ENCODE peak calls at places on chromosome 2, in six cellular contexts. One of them, this sample, is unnamed. For H3K36me3, the result is how much of the 10 kb centered on the place peaks cover.

GRCh38 chr2:46999857-47000678 is 84.5 kb upstream of the MCFD2 start:
- DNase-seq in tibial artery: no peak
- DNase-seq in IMR-90: no peak
- DNase-seq in endothelial cell of umbilical vein: no peak
- DNase-seq in upper lobe of right lung: no peak
- DNase-seq in left ventricle myocardium inferior: no peak
- DNase-seq in this sample: no peak

GRCh38 chr2:234632527-234633391 is 135.9 kb upstream of the ARL4C start:
- DNase-seq in tibial artery: no peak
- DNase-seq in IMR-90: peak
- DNase-seq in endothelial cell of umbilical vein: no peak
- DNase-seq in upper lobe of right lung: no peak
- DNase-seq in left ventricle myocardium inferior: no peak
- DNase-seq in this sample: no peak

GRCh38 chr2:18518116-18519111 is 42.0 kb downstream of the RDH14 start:
- DNase-seq in tibial artery: no peak
- DNase-seq in IMR-90: peak
- DNase-seq in endothelial cell of umbilical vein: no peak
- DNase-seq in upper lobe of right lung: no peak
- DNase-seq in left ventricle myocardium inferior: no peak
- DNase-seq in this sample: no peak

GRCh38 chr2:197835293-197835692 is 30.9 kb downstream of the PLCL1 start:
- DNase-seq in tibial artery: no peak
- DNase-seq in IMR-90: no peak
- DNase-seq in endothelial cell of umbilical vein: no peak
- DNase-seq in upper lobe of right lung: no peak
- DNase-seq in left ventricle myocardium inferior: no peak
- DNase-seq in this sample: no peak

GRCh38 chr2:14601070-14601770 is 31.3 kb upstream of the LRATD1 start:
- DNase-seq in tibial artery: no peak
- DNase-seq in IMR-90: no peak
- DNase-seq in endothelial cell of umbilical vein: no peak
- DNase-seq in upper lobe of right lung: no peak
- DNase-seq in left ventricle myocardium inferior: no peak
- DNase-seq in this sample: no peak

GRCh38 chr2:58762176-58762781 is 521.2 kb upstream of the FANCL start:
- DNase-seq in tibial artery: no peak
- DNase-seq in IMR-90: peak
- DNase-seq in endothelial cell of umbilical vein: peak
- DNase-seq in upper lobe of right lung: peak
- DNase-seq in left ventricle myocardium inferior: peak
- DNase-seq in this sample: peak

GRCh38 chr2:23925702-23926288 is 1.1 kb downstream of the ATAD2B start:
- DNase-seq in tibial artery: peak
- DNase-seq in IMR-90: peak
- DNase-seq in endothelial cell of umbilical vein: peak
- DNase-seq in upper lobe of right lung: no peak
- DNase-seq in left ventricle myocardium inferior: peak
- DNase-seq in this sample: peak

GRCh38 chr2:196468394-196468793 is 171.1 kb upstream of the CCDC150 start:
- DNase-seq in tibial artery: no peak
- DNase-seq in IMR-90: no peak
- DNase-seq in endothelial cell of umbilical vein: no peak
- DNase-seq in upper lobe of right lung: no peak
- DNase-seq in left ventricle myocardium inferior: no peak
- DNase-seq in this sample: no peak

GRCh38 chr2:157291018-157291417 is 33.5 kb downstream of the GALNT5 start:
- DNase-seq in tibial artery: no peak
- DNase-seq in IMR-90: peak
- DNase-seq in endothelial cell of umbilical vein: no peak
- DNase-seq in upper lobe of right lung: no peak
- DNase-seq in left ventricle myocardium inferior: no peak
- DNase-seq in this sample: no peak

GRCh38 chr2:189782221-189782671 is 1.9 kb downstream of the ORMDL1 start:
- DNase-seq in tibial artery: no peak
- DNase-seq in IMR-90: peak
- DNase-seq in endothelial cell of umbilical vein: no peak
- DNase-seq in upper lobe of right lung: no peak
- DNase-seq in left ventricle myocardium inferior: no peak
- DNase-seq in this sample: no peak

GRCh38 chr2:164142755-164143154 is 406.9 kb upstream of the FIGN start:
- DNase-seq in tibial artery: no peak
- DNase-seq in IMR-90: no peak
- DNase-seq in endothelial cell of umbilical vein: no peak
- DNase-seq in upper lobe of right lung: no peak
- DNase-seq in left ventricle myocardium inferior: no peak
- DNase-seq in this sample: no peak

GRCh38 chr2:221943078-221943810 is 355.6 kb downstream of the PAX3 start:
- DNase-seq in tibial artery: peak
- DNase-seq in IMR-90: peak
- DNase-seq in endothelial cell of umbilical vein: peak
- DNase-seq in upper lobe of right lung: no peak
- DNase-seq in left ventricle myocardium inferior: no peak
- DNase-seq in this sample: no peak

GRCh38 chr2:216691210-216691741 is 4.1 kb downstream of the IGFBP5 start:
- DNase-seq in tibial artery: peak
- DNase-seq in IMR-90: peak
- DNase-seq in endothelial cell of umbilical vein: no peak
- DNase-seq in upper lobe of right lung: peak
- DNase-seq in left ventricle myocardium inferior: peak
- DNase-seq in this sample: peak

DNA sequence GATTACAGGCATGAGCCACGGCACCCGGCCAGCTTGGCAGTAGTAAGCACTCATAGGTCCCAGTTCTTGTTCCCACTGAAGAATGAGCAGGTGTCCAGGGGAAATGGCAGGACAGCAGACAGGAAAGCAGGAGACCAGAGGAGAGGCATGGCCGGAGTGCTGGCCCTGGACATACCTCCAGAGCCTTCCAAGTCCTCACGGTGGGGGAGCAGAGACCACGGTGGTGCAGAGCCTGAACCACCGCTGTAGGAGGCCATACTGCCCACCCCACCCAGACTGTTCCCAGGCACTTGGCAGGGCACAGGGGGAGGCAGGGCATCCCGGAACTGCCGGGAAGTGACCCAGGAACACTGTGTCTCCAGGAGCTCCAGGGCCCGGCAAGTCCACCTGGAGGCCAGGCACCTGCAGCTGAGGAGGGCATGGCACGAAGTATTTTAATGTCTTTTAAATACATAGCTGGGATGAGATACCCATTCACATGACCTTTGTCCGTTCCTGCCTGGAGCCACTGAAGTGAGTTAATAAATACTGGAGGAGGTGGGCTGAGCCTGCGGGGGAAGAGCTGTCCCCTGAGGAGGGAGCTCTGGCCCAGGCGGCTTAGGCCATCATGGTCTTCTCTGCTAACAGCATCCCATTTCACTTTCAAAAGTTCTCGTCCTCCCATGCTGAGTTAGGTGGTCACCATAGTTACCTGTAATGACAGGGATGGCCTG is 49.7 kb upstream of the TFCP2L1 start:
- DNase-seq in tibial artery: peak
- DNase-seq in IMR-90: no peak
- DNase-seq in endothelial cell of umbilical vein: no peak
- DNase-seq in upper lobe of right lung: no peak
- DNase-seq in left ventricle myocardium inferior: no peak
- DNase-seq in this sample: no peak
- TF ChIP-seq CTCF in tibial artery: no peak
- TF ChIP-seq CTCF in IMR-90: no peak
- TF ChIP-seq CTCF in endothelial cell of umbilical vein: no peak
- TF ChIP-seq CTCF in upper lobe of right lung: no peak
- TF ChIP-seq CTCF in left ventricle myocardium inferior: no peak
- TF ChIP-seq CTCF in this sample: no peak

GRCh38 chr2:11213090-11213638 is 57.9 kb downstream of the SLC66A3 start:
- DNase-seq in tibial artery: no peak
- DNase-seq in IMR-90: peak
- DNase-seq in endothelial cell of umbilical vein: no peak
- DNase-seq in upper lobe of right lung: no peak
- DNase-seq in left ventricle myocardium inferior: no peak
- DNase-seq in this sample: no peak

GRCh38 chr2:11214770-11215169 is 59.5 kb downstream of the SLC66A3 start:
- DNase-seq in tibial artery: no peak
- DNase-seq in IMR-90: no peak
- DNase-seq in endothelial cell of umbilical vein: no peak
- DNase-seq in upper lobe of right lung: no peak
- DNase-seq in left ventricle myocardium inferior: no peak
- DNase-seq in this sample: no peak

GRCh38 chr2:11215407-11215806 is 60.1 kb downstream of the SLC66A3 start:
- DNase-seq in tibial artery: no peak
- DNase-seq in IMR-90: no peak
- DNase-seq in endothelial cell of umbilical vein: no peak
- DNase-seq in upper lobe of right lung: no peak
- DNase-seq in left ventricle myocardium inferior: no peak
- DNase-seq in this sample: no peak

GRCh38 chr2:11212645-11213044 is 57.4 kb downstream of the SLC66A3 start:
- DNase-seq in tibial artery: no peak
- DNase-seq in IMR-90: no peak
- DNase-seq in endothelial cell of umbilical vein: no peak
- DNase-seq in upper lobe of right lung: no peak
- DNase-seq in left ventricle myocardium inferior: no peak
- DNase-seq in this sample: no peak

GRCh38 chr2:11213975-11214374 is 58.7 kb downstream of the SLC66A3 start:
- DNase-seq in tibial artery: no peak
- DNase-seq in IMR-90: no peak
- DNase-seq in endothelial cell of umbilical vein: no peak
- DNase-seq in upper lobe of right lung: no peak
- DNase-seq in left ventricle myocardium inferior: no peak
- DNase-seq in this sample: no peak
- H3K36me3 ChIP-seq in tibial artery: half or more
- H3K36me3 ChIP-seq in IMR-90: under half
- H3K36me3 ChIP-seq in endothelial cell of umbilical vein: under half
- H3K36me3 ChIP-seq in upper lobe of right lung: half or more
- H3K36me3 ChIP-seq in left ventricle myocardium inferior: half or more
- H3K36me3 ChIP-seq in this sample: half or more

GRCh38 chr2:121532894-121533293 is 2.2 kb downstream of the RNU4ATAC start:
- DNase-seq in tibial artery: no peak
- DNase-seq in IMR-90: peak
- DNase-seq in endothelial cell of umbilical vein: no peak
- DNase-seq in upper lobe of right lung: no peak
- DNase-seq in left ventricle myocardium inferior: no peak
- DNase-seq in this sample: no peak

GRCh38 chr2:121529439-121530209 is 1.1 kb upstream of the RNU4ATAC start:
- DNase-seq in tibial artery: peak
- DNase-seq in IMR-90: peak
- DNase-seq in endothelial cell of umbilical vein: no peak
- DNase-seq in upper lobe of right lung: no peak
- DNase-seq in left ventricle myocardium inferior: peak
- DNase-seq in this sample: peak

GRCh38 chr2:121530210-121530562 is 494 bp upstream of the RNU4ATAC start:
- DNase-seq in tibial artery: peak
- DNase-seq in IMR-90: peak
- DNase-seq in endothelial cell of umbilical vein: peak
- DNase-seq in upper lobe of right lung: peak
- DNase-seq in left ventricle myocardium inferior: peak
- DNase-seq in this sample: peak

GRCh38 chr2:121532347-121532766 is 1.7 kb downstream of the RNU4ATAC start:
- DNase-seq in tibial artery: no peak
- DNase-seq in IMR-90: peak
- DNase-seq in endothelial cell of umbilical vein: peak
- DNase-seq in upper lobe of right lung: no peak
- DNase-seq in left ventricle myocardium inferior: no peak
- DNase-seq in this sample: no peak

DNA sequence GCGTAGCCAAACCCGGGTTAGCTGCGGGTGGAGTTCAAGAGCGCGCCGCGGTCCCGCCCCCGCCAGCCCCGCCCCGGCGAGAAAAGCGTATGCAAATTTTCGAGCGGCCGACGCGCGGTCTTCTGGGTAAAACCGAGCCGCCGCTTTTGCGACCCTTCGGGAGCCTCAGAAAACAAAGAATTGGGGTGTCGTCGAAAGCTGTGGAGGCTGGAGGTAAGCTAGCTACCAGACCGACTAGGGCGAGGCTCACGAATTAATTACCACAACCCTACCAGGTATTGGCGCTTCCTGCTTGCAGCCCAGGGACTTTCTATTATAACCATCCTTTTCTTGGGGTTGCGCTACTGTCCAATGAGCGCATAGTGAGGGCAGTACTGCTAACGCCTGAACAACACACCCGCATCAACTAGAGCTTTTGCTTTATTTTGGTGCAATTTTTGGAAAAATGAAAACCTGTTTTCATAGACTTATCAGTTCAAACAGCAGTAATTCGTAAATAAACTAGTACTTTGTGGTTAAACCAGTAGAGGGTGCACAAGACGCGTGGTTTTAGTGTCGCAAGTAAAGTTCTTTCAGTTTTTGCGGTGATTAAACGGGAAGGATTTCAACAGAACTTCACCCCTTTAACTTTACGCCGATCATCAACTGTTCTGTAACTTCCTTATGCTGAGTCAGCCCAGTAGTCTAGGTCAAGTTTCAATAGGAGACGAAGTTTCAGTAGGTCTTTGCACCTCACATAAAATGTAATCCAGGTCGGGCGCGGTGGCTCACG is at the start of gene RNU4ATAC:
- DNase-seq in tibial artery: peak
- DNase-seq in IMR-90: peak
- DNase-seq in endothelial cell of umbilical vein: peak
- DNase-seq in upper lobe of right lung: peak
- DNase-seq in left ventricle myocardium inferior: peak
- DNase-seq in this sample: peak
- TF ChIP-seq CTCF in tibial artery: peak
- TF ChIP-seq CTCF in IMR-90: peak
- TF ChIP-seq CTCF in endothelial cell of umbilical vein: peak
- TF ChIP-seq CTCF in upper lobe of right lung: peak
- TF ChIP-seq CTCF in left ventricle myocardium inferior: peak
- TF ChIP-seq CTCF in this sample: peak

GRCh38 chr2:54610700-54611099 is 112.8 kb upstream of the EML6 start:
- DNase-seq in tibial artery: no peak
- DNase-seq in IMR-90: peak
- DNase-seq in endothelial cell of umbilical vein: no peak
- DNase-seq in upper lobe of right lung: no peak
- DNase-seq in left ventricle myocardium inferior: no peak
- DNase-seq in this sample: no peak
- H3K36me3 ChIP-seq in tibial artery: under half
- H3K36me3 ChIP-seq in IMR-90: under half
- H3K36me3 ChIP-seq in endothelial cell of umbilical vein: under half
- H3K36me3 ChIP-seq in upper lobe of right lung: under half
- H3K36me3 ChIP-seq in left ventricle myocardium inferior: under half
- H3K36me3 ChIP-seq in this sample: under half

GRCh38 chr2:241701155-241701404 is 759 bp upstream of the ING5 start:
- DNase-seq in tibial artery: no peak
- DNase-seq in IMR-90: peak
- DNase-seq in endothelial cell of umbilical vein: no peak
- DNase-seq in upper lobe of right lung: no peak
- DNase-seq in left ventricle myocardium inferior: no peak
- DNase-seq in this sample: no peak
- TF ChIP-seq CTCF in tibial artery: peak
- TF ChIP-seq CTCF in IMR-90: peak
- TF ChIP-seq CTCF in endothelial cell of umbilical vein: peak
- TF ChIP-seq CTCF in upper lobe of right lung: peak
- TF ChIP-seq CTCF in left ventricle myocardium inferior: no peak
- TF ChIP-seq CTCF in this sample: peak

DNA sequence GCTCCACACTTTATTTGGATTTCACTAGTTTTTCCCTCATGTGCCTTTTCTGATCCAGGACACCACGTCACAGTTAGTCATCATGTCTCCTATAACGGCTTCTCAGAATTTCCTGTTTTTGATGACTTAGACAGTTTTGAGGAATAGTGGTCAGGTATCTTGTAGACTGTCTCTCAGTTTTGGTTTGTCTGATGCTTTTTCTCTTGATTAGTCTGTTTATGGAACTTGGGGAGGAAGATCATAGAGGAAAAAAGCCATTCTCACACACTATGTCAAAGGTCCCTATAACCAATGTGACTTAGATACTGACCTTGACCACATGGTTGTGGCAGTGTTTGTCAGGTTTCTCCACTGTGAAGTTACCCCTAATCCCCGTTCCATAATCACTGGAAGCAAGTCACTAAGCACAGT is 89.0 kb downstream of the RAPH1 start:
- DNase-seq in tibial artery: no peak
- DNase-seq in IMR-90: peak
- DNase-seq in endothelial cell of umbilical vein: peak
- DNase-seq in upper lobe of right lung: no peak
- DNase-seq in left ventricle myocardium inferior: no peak
- DNase-seq in this sample: no peak
- H3K36me3 ChIP-seq in tibial artery: under half
- H3K36me3 ChIP-seq in IMR-90: under half
- H3K36me3 ChIP-seq in endothelial cell of umbilical vein: under half
- H3K36me3 ChIP-seq in upper lobe of right lung: half or more
- H3K36me3 ChIP-seq in left ventricle myocardium inferior: half or more
- H3K36me3 ChIP-seq in this sample: under half